ENCODE peak calls at places on chromosomes 1 and 21, in ten cellular contexts. K, T, A, W, D, C, Y, F, N and I are unnamed samples.

GRCh38 chr1:52294580-52294979 is 71.4 kb downstream of the CC2D1B start:
- DNase-seq in K (peak), T (no peak), A (no peak), W (no peak), D (no peak), C (no peak), Y (no peak), F (no peak), N (no peak), I (no peak)

GRCh38 chr1:237269938-237270337 is 228.0 kb downstream of the RYR2 start:
- DNase-seq in K (no peak), T (no peak), A (no peak), W (no peak), D (no peak), C (no peak), Y (no peak), F (no peak), N (no peak), I (no peak)

GRCh38 chr1:157937743-157938142 is 55.7 kb upstream of the KIRREL1 start:
- DNase-seq in K (no peak), T (no peak), A (no peak), W (no peak), D (no peak), C (no peak), Y (no peak), F (no peak), N (no peak), I (no peak)

GRCh38 chr1:11138952-11139351 is 39.3 kb upstream of the EXOSC10 start:
- DNase-seq in K (peak), T (no peak), A (peak), W (peak), D (no peak), C (no peak), Y (no peak), F (no peak), N (no peak), I (peak)

GRCh38 chr1:8937701-8938100 is 8.0 kb upstream of the CA6 start:
- DNase-seq in K (no peak), T (no peak), A (no peak), W (peak), D (no peak), C (no peak), Y (no peak), F (no peak), N (no peak), I (no peak)

GRCh38 chr1:19040010-19040680 is 83.7 kb upstream of the IFFO2 start:
- DNase-seq in K (no peak), T (no peak), A (no peak), W (no peak), D (no peak), C (no peak), Y (no peak), F (no peak), N (no peak), I (no peak)

GRCh38 chr1:89739013-89739843 is 81.6 kb upstream of the LRRC8D start:
- DNase-seq in K (peak), T (peak), A (no peak), W (peak), D (no peak), C (no peak), Y (no peak), F (no peak), N (no peak), I (peak)

GRCh38 chr21:46150491-46151121 is 4.8 kb downstream of the FTCD start:
- DNase-seq in K (no peak), T (no peak), A (no peak), W (no peak), D (no peak), C (no peak), Y (no peak), F (no peak), N (no peak), I (no peak)

GRCh38 chr1:154186177-154186576 is 5.7 kb downstream of the TPM3 start:
- DNase-seq in K (peak), T (peak), A (peak), W (peak), D (peak), C (peak), Y (peak), F (peak), N (peak), I (peak)

GRCh38 chr1:197081117-197081753 is 14.2 kb upstream of the F13B start:
- DNase-seq in K (no peak), T (no peak), A (no peak), W (no peak), D (no peak), C (no peak), Y (no peak), F (no peak), N (no peak), I (no peak)

GRCh38 chr1:60149254-60149653 is 75.7 kb upstream of the C1orf87 start:
- DNase-seq in K (no peak), T (peak), A (peak), W (peak), D (no peak), C (peak), Y (no peak), F (no peak), N (no peak), I (no peak)

GRCh38 chr21:39020751-39021474 is 162.3 kb downstream of the PSMG1 start:
- DNase-seq in K (peak), T (peak), A (peak), W (peak), D (no peak), C (peak), Y (no peak), F (no peak), N (no peak), I (peak)

GRCh38 chr1:42479621-42480020 is 16.5 kb downstream of the CCDC30 start:
- DNase-seq in K (peak), T (peak), A (no peak), W (peak), D (no peak), C (no peak), Y (no peak), F (no peak), N (peak), I (peak)

GRCh38 chr1:59081795-59082194 is 215.1 kb upstream of the FGGY start:
- DNase-seq in K (peak), T (no peak), A (no peak), W (no peak), D (no peak), C (no peak), Y (no peak), F (no peak), N (no peak), I (peak)

GRCh38 chr1:84433253-84434080 is 35.2 kb downstream of the DNASE2B start:
- DNase-seq in K (peak), T (peak), A (peak), W (peak), D (peak), C (peak), Y (peak), F (peak), N (peak), I (peak)

GRCh38 chr1:1198423-1199140 is 7.8 kb downstream of the TNFRSF18 start:
- DNase-seq in K (no peak), T (no peak), A (no peak), W (no peak), D (no peak), C (no peak), Y (no peak), F (no peak), N (no peak), I (no peak)

GRCh38 chr1:178396789-178397188 is 100.0 kb downstream of the CLEC20A start:
- DNase-seq in K (no peak), T (no peak), A (no peak), W (no peak), D (no peak), C (no peak), Y (no peak), F (no peak), N (no peak), I (no peak)

GRCh38 chr21:37452222-37452621 is 85.6 kb downstream of the DYRK1A start:
- DNase-seq in K (peak), T (peak), A (peak), W (peak), D (no peak), C (peak), Y (no peak), F (no peak), N (no peak), I (peak)

GRCh38 chr1:201461193-201461657 is 7.8 kb downstream of the PHLDA3 start:
- DNase-seq in K (peak), T (peak), A (peak), W (peak), D (no peak), C (peak), Y (no peak), F (no peak), N (no peak), I (peak)

GRCh38 chr21:20443558-20444155 is 554.6 kb upstream of the NCAM2 start:
- DNase-seq in K (no peak), T (peak), A (no peak), W (no peak), D (no peak), C (no peak), Y (no peak), F (no peak), N (peak), I (no peak)

GRCh38 chr1:91803847-91804545 is 82.0 kb downstream of the TGFBR3 start:
- DNase-seq in K (no peak), T (peak), A (no peak), W (no peak), D (peak), C (no peak), Y (peak), F (no peak), N (no peak), I (no peak)

GRCh38 chr1:81029266-81029665 is 771.5 kb upstream of the ADGRL2 start:
- DNase-seq in K (no peak), T (no peak), A (no peak), W (peak), D (no peak), C (no peak), Y (no peak), F (no peak), N (no peak), I (no peak)

GRCh38 chr1:155884028-155884950 is 24.9 kb downstream of the SYT11 start:
- DNase-seq in K (no peak), T (no peak), A (no peak), W (no peak), D (no peak), C (peak), Y (no peak), F (no peak), N (no peak), I (peak)

GRCh38 chr21:42107881-42108553 is 36.9 kb downstream of the UMODL1 start:
- DNase-seq in K (peak), T (peak), A (peak), W (peak), D (peak), C (peak), Y (peak), F (peak), N (peak), I (peak)

GRCh38 chr21:15775981-15776380 is 46.2 kb downstream of the USP25 start:
- DNase-seq in K (peak), T (peak), A (no peak), W (peak), D (no peak), C (peak), Y (no peak), F (no peak), N (no peak), I (peak)

GRCh38 chr1:160993544-160993943 is 27.4 kb downstream of the F11R start:
- DNase-seq in K (peak), T (peak), A (peak), W (peak), D (no peak), C (peak), Y (no peak), F (no peak), N (peak), I (peak)

GRCh38 chr1:205430631-205431305 is 8.9 kb upstream of the LEMD1 start:
- DNase-seq in K (peak), T (peak), A (peak), W (peak), D (peak), C (peak), Y (peak), F (no peak), N (no peak), I (peak)